ENCODE peak calls at places on chromosomes 3 and 15, in five cellular contexts. J, I, T, C and U are unnamed samples.

GRCh38 chr3:16264174-16264707 is 502 bp downstream of the DPH3 start:
- DNase-seq in C (peak; percentile 17), T (no peak), I (no peak), J (no peak), U (no peak)

GRCh38 chr3:166405465-166405864 is 568.2 kb upstream of the BCHE start:
- DNase-seq in J (no peak), I (no peak), C (no peak), T (no peak), U (no peak)

GRCh38 chr3:122988507-122988906 is 39.1 kb downstream of the SEMA5B start:
- DNase-seq in C (no peak), J (no peak), T (no peak), I (no peak), U (no peak)

GRCh38 chr3:69865920-69866679 is 126.8 kb downstream of the MITF start:
- DNase-seq in I (peak; percentile 10), J (peak; percentile 86), C (no peak), T (no peak), U (peak; percentile 73)

GRCh38 chr3:119230071-119230470 is 10.6 kb downstream of the B4GALT4 start:
- DNase-seq in C (no peak), J (no peak), T (no peak), I (no peak), U (no peak)

GRCh38 chr15:48556159-48556897 is 89.2 kb downstream of the FBN1 start:
- DNase-seq in T (no peak), C (no peak), J (no peak), I (no peak), U (no peak)

GRCh38 chr3:139113231-139113749 is 68.6 kb upstream of the PRR23C start:
- DNase-seq in C (no peak), J (no peak), I (no peak), T (no peak), U (no peak)

GRCh38 chr15:64732156-64732860 is 43.1 kb downstream of the RBPMS2 start:
- DNase-seq in J (no peak), C (no peak), T (no peak), I (no peak), U (no peak)

GRCh38 chr3:60336061-60336460 is 915.2 kb downstream of the FHIT start:
- DNase-seq in I (no peak), C (no peak), T (no peak), J (no peak), U (no peak)

GRCh38 chr3:154431043-154431442 is 1.1 kb upstream of the GPR149 start:
- DNase-seq in J (no peak), I (no peak), T (no peak), C (no peak), U (no peak)